ENCODE peak calls at places on chromosomes 5 and 9, in ten cellular contexts. S is sigmoid colon; F is hepatic stellate cell; G is NCI-H1694 treated with DMSO at 0.1 percent for 48 hours; O is GM12891; U is stimulated activated CD8-positive, alpha-beta memory T cell treated with anti-CD3 and anti-CD28 coated beads, Interleukin-12 subunit alpha, Interleukin-12 subunit beta, amount 100 ng/mL, for 1 hour; E is PC-3; V is neuronal stem cell; P is H9; K is neural crest cell. W is an unnamed sample.

GRCh38 chr9:34546834-34547827 is 24.3 kb upstream of the ENHO start:
- DNase-seq in G (peak), V (peak), O (no peak), K (peak), E (peak), F (peak), S (peak), P (peak), U (peak), W (peak)

GRCh38 chr5:167902298-167902697 is 389.1 kb upstream of the WWC1 start:
- DNase-seq in S (no peak), V (no peak), O (no peak), F (no peak), G (no peak), P (no peak), E (no peak), U (no peak), K (no peak), W (no peak)

GRCh38 chr5:32201140-32201539 is 27.0 kb upstream of the GOLPH3 start:
- DNase-seq in U (no peak), O (no peak), E (no peak), P (no peak), V (no peak), F (no peak), S (no peak), G (no peak), K (no peak), W (peak)

GRCh38 chr9:68631811-68632210 is 73.2 kb upstream of the PIP5K1B start:
- DNase-seq in E (no peak), G (no peak), U (no peak), O (no peak), S (no peak), V (no peak), F (no peak), K (no peak), P (no peak), W (no peak)

GRCh38 chr9:13267743-13268142 is 11.7 kb downstream of the MPDZ start:
- DNase-seq in O (no peak), F (peak), V (no peak), G (no peak), E (peak), U (no peak), S (no peak), K (no peak), P (no peak), W (no peak)

GRCh38 chr9:71115448-71115975 is 5.9 kb downstream of the TRPM3 start:
- DNase-seq in E (no peak), V (no peak), F (no peak), P (peak), K (no peak), S (no peak), U (no peak), O (no peak), G (no peak), W (peak)

GRCh38 chr9:111866976-111867375 is 29.6 kb upstream of the UGCG start:
- DNase-seq in K (no peak), V (no peak), E (peak), U (no peak), F (peak), P (no peak), S (no peak), G (no peak), O (no peak), W (peak)

GRCh38 chr5:38666668-38667498 is 110.4 kb upstream of the LIFR start:
- DNase-seq in G (no peak), O (no peak), K (no peak), S (no peak), P (peak), V (no peak), E (peak), U (no peak), F (peak), W (peak)

GRCh38 chr5:399296-400281 is 43.4 kb upstream of the EXOC3 start:
- DNase-seq in V (peak), G (peak), P (peak), S (peak), U (no peak), E (no peak), O (peak), F (peak), K (peak), W (peak)

GRCh38 chr5:16902846-16903245 is 33.2 kb downstream of the MYO10 start:
- DNase-seq in S (no peak), E (peak), F (no peak), P (no peak), O (no peak), V (no peak), G (no peak), K (no peak), U (no peak), W (peak)

GRCh38 chr5:142981886-142982820 is 212.0 kb downstream of the ARHGAP26 start:
- DNase-seq in U (no peak), E (peak), V (peak), P (no peak), K (no peak), S (peak), O (no peak), G (peak), F (peak), W (peak)

GRCh38 chr9:21696411-21696865 is 106.0 kb upstream of the MTAP start:
- DNase-seq in U (no peak), O (no peak), S (no peak), G (no peak), F (peak), E (no peak), P (peak), V (no peak), K (no peak), W (peak)

GRCh38 chr5:125142439-125142838 is 396.0 kb upstream of the ZNF608 start:
- DNase-seq in O (no peak), S (no peak), P (no peak), V (no peak), E (peak), K (no peak), U (no peak), F (no peak), G (no peak), W (no peak)

GRCh38 chr5:10228288-10228687 is 21.4 kb downstream of the ATPSCKMT start:
- DNase-seq in O (no peak), U (no peak), K (no peak), S (no peak), F (no peak), P (no peak), E (no peak), G (no peak), V (no peak), W (no peak)

GRCh38 chr9:101027733-101028345 is 688 bp upstream of the PLPPR1 start:
- DNase-seq in V (peak), P (no peak), F (no peak), U (no peak), K (no peak), S (no peak), O (no peak), E (no peak), G (no peak), W (peak)

GRCh38 chr5:71882826-71883744 is 164.0 kb downstream of the CARTPT start:
- DNase-seq in E (peak), F (peak), O (no peak), P (no peak), K (no peak), S (peak), G (no peak), V (no peak), U (no peak), W (no peak)

GRCh38 chr9:111759762-111760639 is 34.7 kb downstream of the SHOC1 start:
- DNase-seq in U (peak), K (peak), F (peak), S (no peak), E (peak), V (peak), G (peak), P (no peak), O (peak), W (peak)

GRCh38 chr9:111661150-111661801 is at the start of gene GNG10:
- DNase-seq in U (peak), O (peak), S (peak), E (peak), G (peak), V (peak), K (peak), F (peak), P (peak), W (peak)

GRCh38 chr9:14865206-14865605 is 45.0 kb downstream of the FREM1 start:
- DNase-seq in P (no peak), U (no peak), S (no peak), G (peak), E (no peak), F (no peak), K (no peak), O (no peak), V (no peak), W (no peak)

GRCh38 chr9:88781500-88782391 is 209.5 kb upstream of the S1PR3 start:
- DNase-seq in O (no peak), P (peak), G (no peak), E (no peak), V (no peak), S (no peak), U (no peak), K (peak), F (peak), W (peak)

GRCh38 chr5:1840741-1841521 is 39.7 kb downstream of the NDUFS6 start:
- DNase-seq in E (no peak), K (peak), O (no peak), S (no peak), G (no peak), U (no peak), P (peak), F (no peak), V (peak), W (peak)

GRCh38 chr5:94994465-94994996 is 290.4 kb downstream of the MCTP1 start:
- DNase-seq in U (no peak), G (no peak), P (no peak), F (no peak), V (no peak), S (no peak), O (no peak), K (no peak), E (peak), W (no peak)

GRCh38 chr5:35129276-35129675 is 81.5 kb upstream of the AGXT2 start:
- DNase-seq in U (no peak), O (no peak), F (peak), G (no peak), S (no peak), P (no peak), K (no peak), E (peak), V (no peak), W (peak)

GRCh38 chr9:71761938-71762353 is 6.4 kb downstream of the CEMIP2 start:
- DNase-seq in U (no peak), E (peak), F (no peak), S (no peak), V (no peak), K (no peak), G (no peak), O (no peak), P (no peak), W (no peak)

GRCh38 chr9:128992995-128993394 is 35.1 kb downstream of the SH3GLB2 start:
- DNase-seq in P (peak), F (no peak), O (no peak), S (no peak), K (no peak), G (no peak), U (no peak), V (no peak), E (peak), W (peak)

GRCh38 chr9:120464857-120465421 is 115.0 kb downstream of the CDK5RAP2 start:
- DNase-seq in F (no peak), K (no peak), P (no peak), U (no peak), O (no peak), E (no peak), G (no peak), V (no peak), S (no peak), W (no peak)

GRCh38 chr5:169956756-169957155 is 23.5 kb downstream of the INSYN2B start:
- DNase-seq in G (no peak), F (no peak), K (no peak), P (no peak), S (no peak), O (no peak), V (no peak), U (no peak), E (peak), W (peak)

GRCh38 chr5:157554180-157555030 is 21.2 kb downstream of the ADAM19 start:
- DNase-seq in F (no peak), P (no peak), O (no peak), V (no peak), S (no peak), U (no peak), G (no peak), K (no peak), E (no peak), W (no peak)

GRCh38 chr5:168219515-168220410 is 71.7 kb upstream of the WWC1 start:
- DNase-seq in E (peak), O (peak), V (peak), P (peak), S (no peak), K (peak), G (peak), F (peak), U (peak), W (peak)

GRCh38 chr5:131109540-131110255 is 55.4 kb downstream of the HINT1 start:
- DNase-seq in E (peak), O (peak), F (peak), P (no peak), V (peak), S (no peak), K (peak), U (peak), G (peak), W (peak)

GRCh38 chr5:180633283-180634177 is 15.9 kb downstream of the FLT4 start:
- DNase-seq in V (no peak), K (no peak), E (no peak), S (peak), O (no peak), P (no peak), U (no peak), G (no peak), F (no peak), W (no peak)

GRCh38 chr9:5593904-5594303 is 35.0 kb upstream of the RIC1 start:
- DNase-seq in P (no peak), F (no peak), O (no peak), V (no peak), S (no peak), K (no peak), U (no peak), E (no peak), G (no peak), W (no peak)

GRCh38 chr5:133595465-133595864 is 16.9 kb downstream of the FSTL4 start:
- DNase-seq in U (no peak), V (no peak), O (no peak), K (no peak), F (no peak), P (no peak), G (no peak), E (no peak), S (no peak), W (no peak)

GRCh38 chr5:39713224-39713911 is 288.6 kb upstream of the DAB2 start:
- DNase-seq in P (no peak), O (no peak), F (no peak), U (no peak), V (no peak), K (no peak), S (no peak), E (peak), G (no peak), W (no peak)

GRCh38 chr9:27618066-27618465 is 44.8 kb upstream of the C9orf72 start:
- DNase-seq in V (no peak), O (no peak), F (no peak), S (no peak), E (no peak), G (no peak), U (no peak), K (no peak), P (no peak), W (no peak)

W was measured in cardiac muscle cell.